ENCODE peak calls at places on chromosomes 12 and 14, in four cellular contexts. One of them, this sample, is unnamed.

GRCh38 chr12:131210506-131211278 is 257.0 kb downstream of the ADGRD1 start:
- DNase-seq in activated CD4-positive, alpha-beta T cell treated with anti-CD3 and anti-CD28 coated beads, Interleukin-2, amount 10 ng/mL, durations not matched to agents 7 days and 5 days: no peak
- DNase-seq in GM06990: no peak
- DNase-seq in NCI-H524: no peak
- DNase-seq in this sample: no peak

GRCh38 chr12:119171266-119171665 is 7.5 kb upstream of the HSPB8 start:
- DNase-seq in activated CD4-positive, alpha-beta T cell treated with anti-CD3 and anti-CD28 coated beads, Interleukin-2, amount 10 ng/mL, durations not matched to agents 7 days and 5 days: no peak
- DNase-seq in NCI-H524: no peak
- DNase-seq in GM06990: no peak
- DNase-seq in this sample: no peak

GRCh38 chr12:48334807-48335206 is 15.9 kb downstream of the ZNF641 start:
- DNase-seq in NCI-H524: no peak
- DNase-seq in GM06990: no peak
- DNase-seq in activated CD4-positive, alpha-beta T cell treated with anti-CD3 and anti-CD28 coated beads, Interleukin-2, amount 10 ng/mL, durations not matched to agents 7 days and 5 days: no peak
- DNase-seq in this sample: no peak

GRCh38 chr14:74967618-74968017 is 12.2 kb upstream of the PGF start:
- DNase-seq in activated CD4-positive, alpha-beta T cell treated with anti-CD3 and anti-CD28 coated beads, Interleukin-2, amount 10 ng/mL, durations not matched to agents 7 days and 5 days: no peak
- DNase-seq in NCI-H524: no peak
- DNase-seq in GM06990: no peak
- DNase-seq in this sample: no peak

GRCh38 chr12:571795-572531 is 91.3 kb downstream of the NINJ2 start:
- DNase-seq in NCI-H524: no peak
- DNase-seq in activated CD4-positive, alpha-beta T cell treated with anti-CD3 and anti-CD28 coated beads, Interleukin-2, amount 10 ng/mL, durations not matched to agents 7 days and 5 days: no peak
- DNase-seq in GM06990: no peak
- DNase-seq in this sample: no peak

GRCh38 chr12:90396556-90396955 is 558.4 kb downstream of the CCER1 start:
- DNase-seq in GM06990: no peak
- DNase-seq in NCI-H524: no peak
- DNase-seq in activated CD4-positive, alpha-beta T cell treated with anti-CD3 and anti-CD28 coated beads, Interleukin-2, amount 10 ng/mL, durations not matched to agents 7 days and 5 days: no peak
- DNase-seq in this sample: no peak

GRCh38 chr12:19382111-19382526 is 57.2 kb upstream of the AEBP2 start:
- DNase-seq in NCI-H524: no peak
- DNase-seq in GM06990: peak
- DNase-seq in activated CD4-positive, alpha-beta T cell treated with anti-CD3 and anti-CD28 coated beads, Interleukin-2, amount 10 ng/mL, durations not matched to agents 7 days and 5 days: no peak
- DNase-seq in this sample: no peak

GRCh38 chr12:325886-326285 is 63.2 kb downstream of the KDM5A start:
- DNase-seq in activated CD4-positive, alpha-beta T cell treated with anti-CD3 and anti-CD28 coated beads, Interleukin-2, amount 10 ng/mL, durations not matched to agents 7 days and 5 days: no peak
- DNase-seq in GM06990: no peak
- DNase-seq in NCI-H524: no peak
- DNase-seq in this sample: no peak

GRCh38 chr12:76199808-76200207 is 115.3 kb upstream of the NAP1L1 start:
- DNase-seq in NCI-H524: no peak
- DNase-seq in GM06990: no peak
- DNase-seq in activated CD4-positive, alpha-beta T cell treated with anti-CD3 and anti-CD28 coated beads, Interleukin-2, amount 10 ng/mL, durations not matched to agents 7 days and 5 days: no peak
- DNase-seq in this sample: no peak

GRCh38 chr12:94152292-94153083 is 4.1 kb downstream of the PLXNC1 start:
- DNase-seq in NCI-H524: no peak
- DNase-seq in GM06990: no peak
- DNase-seq in activated CD4-positive, alpha-beta T cell treated with anti-CD3 and anti-CD28 coated beads, Interleukin-2, amount 10 ng/mL, durations not matched to agents 7 days and 5 days: no peak
- DNase-seq in this sample: no peak

GRCh38 chr12:85740190-85740589 is 96.0 kb downstream of the RASSF9 start:
- DNase-seq in activated CD4-positive, alpha-beta T cell treated with anti-CD3 and anti-CD28 coated beads, Interleukin-2, amount 10 ng/mL, durations not matched to agents 7 days and 5 days: no peak
- DNase-seq in GM06990: no peak
- DNase-seq in NCI-H524: peak
- DNase-seq in this sample: no peak

GRCh38 chr14:53180272-53181221 is 27.4 kb upstream of the DDHD1 start:
- DNase-seq in GM06990: peak
- DNase-seq in NCI-H524: no peak
- DNase-seq in activated CD4-positive, alpha-beta T cell treated with anti-CD3 and anti-CD28 coated beads, Interleukin-2, amount 10 ng/mL, durations not matched to agents 7 days and 5 days: peak
- DNase-seq in this sample: peak

GRCh38 chr14:50031534-50032313 is 84.6 kb downstream of the VCPKMT start:
- DNase-seq in NCI-H524: no peak
- DNase-seq in GM06990: no peak
- DNase-seq in activated CD4-positive, alpha-beta T cell treated with anti-CD3 and anti-CD28 coated beads, Interleukin-2, amount 10 ng/mL, durations not matched to agents 7 days and 5 days: no peak
- DNase-seq in this sample: no peak

GRCh38 chr12:62642509-62642908 is 175.9 kb downstream of the MON2 start:
- DNase-seq in GM06990: no peak
- DNase-seq in activated CD4-positive, alpha-beta T cell treated with anti-CD3 and anti-CD28 coated beads, Interleukin-2, amount 10 ng/mL, durations not matched to agents 7 days and 5 days: no peak
- DNase-seq in NCI-H524: no peak
- DNase-seq in this sample: no peak

GRCh38 chr12:129964826-129965457 is 61.1 kb upstream of the TMEM132D start:
- DNase-seq in GM06990: no peak
- DNase-seq in activated CD4-positive, alpha-beta T cell treated with anti-CD3 and anti-CD28 coated beads, Interleukin-2, amount 10 ng/mL, durations not matched to agents 7 days and 5 days: no peak
- DNase-seq in NCI-H524: no peak
- DNase-seq in this sample: no peak

GRCh38 chr12:14394317-14395058 is 29.0 kb downstream of the ATF7IP start:
- DNase-seq in NCI-H524: no peak
- DNase-seq in activated CD4-positive, alpha-beta T cell treated with anti-CD3 and anti-CD28 coated beads, Interleukin-2, amount 10 ng/mL, durations not matched to agents 7 days and 5 days: peak
- DNase-seq in GM06990: peak
- DNase-seq in this sample: no peak

GRCh38 chr12:127145929-127146789 is 1120.8 kb upstream of the TMEM132C start:
- DNase-seq in NCI-H524: no peak
- DNase-seq in GM06990: no peak
- DNase-seq in activated CD4-positive, alpha-beta T cell treated with anti-CD3 and anti-CD28 coated beads, Interleukin-2, amount 10 ng/mL, durations not matched to agents 7 days and 5 days: peak
- DNase-seq in this sample: peak

GRCh38 chr12:95412826-95413311 is 61.1 kb upstream of the METAP2 start:
- DNase-seq in NCI-H524: no peak
- DNase-seq in GM06990: no peak
- DNase-seq in activated CD4-positive, alpha-beta T cell treated with anti-CD3 and anti-CD28 coated beads, Interleukin-2, amount 10 ng/mL, durations not matched to agents 7 days and 5 days: no peak
- DNase-seq in this sample: no peak

GRCh38 chr12:25785164-25785563 is 173.3 kb upstream of the RASSF8 start:
- DNase-seq in activated CD4-positive, alpha-beta T cell treated with anti-CD3 and anti-CD28 coated beads, Interleukin-2, amount 10 ng/mL, durations not matched to agents 7 days and 5 days: no peak
- DNase-seq in GM06990: no peak
- DNase-seq in NCI-H524: no peak
- DNase-seq in this sample: no peak

GRCh38 chr12:108305520-108305919 is 33.6 kb downstream of the CMKLR1 start:
- DNase-seq in activated CD4-positive, alpha-beta T cell treated with anti-CD3 and anti-CD28 coated beads, Interleukin-2, amount 10 ng/mL, durations not matched to agents 7 days and 5 days: no peak
- DNase-seq in GM06990: no peak
- DNase-seq in NCI-H524: no peak
- DNase-seq in this sample: no peak

GRCh38 chr12:47218191-47218654 is 138.5 kb upstream of the AMIGO2 start:
- DNase-seq in GM06990: no peak
- DNase-seq in activated CD4-positive, alpha-beta T cell treated with anti-CD3 and anti-CD28 coated beads, Interleukin-2, amount 10 ng/mL, durations not matched to agents 7 days and 5 days: peak
- DNase-seq in NCI-H524: no peak
- DNase-seq in this sample: peak

GRCh38 chr12:112907415-112908157 is 824 bp downstream of the OAS1 start:
- DNase-seq in activated CD4-positive, alpha-beta T cell treated with anti-CD3 and anti-CD28 coated beads, Interleukin-2, amount 10 ng/mL, durations not matched to agents 7 days and 5 days: no peak
- DNase-seq in NCI-H524: no peak
- DNase-seq in GM06990: peak
- DNase-seq in this sample: no peak

GRCh38 chr14:104218361-104219180 is 80.2 kb downstream of the KIF26A start:
- DNase-seq in GM06990: no peak
- DNase-seq in NCI-H524: peak
- DNase-seq in activated CD4-positive, alpha-beta T cell treated with anti-CD3 and anti-CD28 coated beads, Interleukin-2, amount 10 ng/mL, durations not matched to agents 7 days and 5 days: no peak
- DNase-seq in this sample: no peak

GRCh38 chr14:73142216-73142615 is 5.9 kb downstream of the PSEN1 start:
- DNase-seq in NCI-H524: no peak
- DNase-seq in GM06990: no peak
- DNase-seq in activated CD4-positive, alpha-beta T cell treated with anti-CD3 and anti-CD28 coated beads, Interleukin-2, amount 10 ng/mL, durations not matched to agents 7 days and 5 days: no peak
- DNase-seq in this sample: no peak

GRCh38 chr14:58832010-58832409 is 194.2 kb downstream of the DACT1 start:
- DNase-seq in activated CD4-positive, alpha-beta T cell treated with anti-CD3 and anti-CD28 coated beads, Interleukin-2, amount 10 ng/mL, durations not matched to agents 7 days and 5 days: no peak
- DNase-seq in NCI-H524: peak
- DNase-seq in GM06990: no peak
- DNase-seq in this sample: no peak

GRCh38 chr14:105045710-105046326 is 19.4 kb downstream of the GPR132 start:
- DNase-seq in GM06990: peak
- DNase-seq in NCI-H524: peak
- DNase-seq in activated CD4-positive, alpha-beta T cell treated with anti-CD3 and anti-CD28 coated beads, Interleukin-2, amount 10 ng/mL, durations not matched to agents 7 days and 5 days: peak
- DNase-seq in this sample: peak

GRCh38 chr12:46209914-46210834 is 58.7 kb downstream of the SLC38A1 start:
- DNase-seq in NCI-H524: no peak
- DNase-seq in GM06990: peak
- DNase-seq in activated CD4-positive, alpha-beta T cell treated with anti-CD3 and anti-CD28 coated beads, Interleukin-2, amount 10 ng/mL, durations not matched to agents 7 days and 5 days: peak
- DNase-seq in this sample: no peak

GRCh38 chr14:92040431-92041040 is 677 bp upstream of the TRIP11 start:
- DNase-seq in NCI-H524: no peak
- DNase-seq in activated CD4-positive, alpha-beta T cell treated with anti-CD3 and anti-CD28 coated beads, Interleukin-2, amount 10 ng/mL, durations not matched to agents 7 days and 5 days: peak
- DNase-seq in GM06990: no peak
- DNase-seq in this sample: no peak

GRCh38 chr14:101351769-101352168 is 209.5 kb upstream of the DIO3 start:
- DNase-seq in activated CD4-positive, alpha-beta T cell treated with anti-CD3 and anti-CD28 coated beads, Interleukin-2, amount 10 ng/mL, durations not matched to agents 7 days and 5 days: no peak
- DNase-seq in GM06990: no peak
- DNase-seq in NCI-H524: no peak
- DNase-seq in this sample: no peak

GRCh38 chr14:53044486-53044885 is 93.6 kb upstream of the FERMT2 start:
- DNase-seq in NCI-H524: no peak
- DNase-seq in GM06990: no peak
- DNase-seq in activated CD4-positive, alpha-beta T cell treated with anti-CD3 and anti-CD28 coated beads, Interleukin-2, amount 10 ng/mL, durations not matched to agents 7 days and 5 days: no peak
- DNase-seq in this sample: no peak